ENCODE peak calls at places on chromosomes 7 and 10, in five cellular contexts. J is hepatocyte, Q is brain microvascular endothelial cell, L is nephron progenitor cell, H is osteocyte. N is an unnamed sample.

GRCh38 chr7:30654296-30655090 is 27.8 kb downstream of the CRHR2 start:
- DNase-seq in J (no peak), Q (no peak), L (no peak), H (no peak), N (no peak)

GRCh38 chr10:131898061-131898460 is 2.7 kb upstream of the PPP2R2D start:
- DNase-seq in J (no peak), Q (no peak), L (no peak), H (no peak), N (no peak)

GRCh38 chr7:88357295-88357694 is 50.6 kb upstream of the STEAP4 start:
- DNase-seq in J (peak), Q (peak), L (no peak), H (no peak), N (peak)

GRCh38 chr7:130205084-130205947 is at the start of gene TMEM209:
- DNase-seq in J (peak), Q (peak), L (peak), H (peak), N (peak)

GRCh38 chr7:75950111-75950681 is 35.2 kb downstream of the POR start:
- DNase-seq in J (no peak), Q (no peak), L (no peak), H (no peak), N (no peak)

GRCh38 chr7:18685961-18686360 is 190.4 kb downstream of the HDAC9 start:
- DNase-seq in J (no peak), Q (peak), L (no peak), H (no peak), N (no peak)

GRCh38 chr7:167087-167855 is 25.1 kb upstream of the FAM20C start:
- DNase-seq in J (no peak), Q (no peak), L (no peak), H (no peak), N (no peak)

GRCh38 chr10:127071126-127071525 is 125.3 kb downstream of the INSYN2A start:
- DNase-seq in J (no peak), Q (no peak), L (no peak), H (no peak), N (no peak)

GRCh38 chr10:120607710-120608703 is 151.0 kb downstream of the PLPP4 start:
- DNase-seq in J (no peak), Q (no peak), L (no peak), H (no peak), N (no peak)

GRCh38 chr10:111137587-111137986 is 60.8 kb downstream of the ADRA2A start:
- DNase-seq in J (no peak), Q (no peak), L (no peak), H (no peak), N (no peak)

GRCh38 chr7:114007391-114007790 is 88.6 kb upstream of the PPP1R3A start:
- DNase-seq in J (no peak), Q (no peak), L (no peak), H (no peak), N (no peak)

GRCh38 chr7:28999421-28999820 is 41.3 kb upstream of the TRIL start:
- DNase-seq in J (no peak), Q (no peak), L (no peak), H (no peak), N (no peak)

GRCh38 chr7:140661124-140661523 is 11.6 kb upstream of the ADCK2 start:
- DNase-seq in J (no peak), Q (no peak), L (no peak), H (no peak), N (no peak)
- TF ChIP-seq CTCF in J (peak), Q (peak), L (no peak), H (peak), N (peak)

GRCh38 chr7:151249034-151249731 is 689 bp upstream of the SMARCD3 start:
- DNase-seq in J (peak), Q (peak), L (no peak), H (peak), N (peak)

GRCh38 chr7:151248191-151249033 is at the start of gene SMARCD3:
- DNase-seq in J (peak), Q (peak), L (peak), H (no peak), N (no peak)

GRCh38 chr7:151251328-151251925 is 2.9 kb upstream of the SMARCD3 start:
- DNase-seq in J (peak), Q (peak), L (no peak), H (no peak), N (no peak)

GRCh38 chr7:151250181-151251095 is 1.9 kb upstream of the SMARCD3 start:
- DNase-seq in J (no peak), Q (no peak), L (no peak), H (no peak), N (no peak)

GRCh38 chr7:151249732-151250072 is 1.2 kb upstream of the SMARCD3 start:
- DNase-seq in J (peak), Q (peak), L (peak), H (no peak), N (no peak)
- TF ChIP-seq CTCF in J (no peak), Q (no peak), L (no peak), H (no peak), N (no peak)

GRCh38 chr7:27194641-27195379 is 5.1 kb downstream of the HOXA13 start:
- DNase-seq in J (no peak), Q (no peak), L (peak), H (no peak), N (no peak)

GRCh38 chr7:27191716-27192545 is 6.9 kb upstream of the HOXA11 start:
- DNase-seq in J (no peak), Q (no peak), L (peak), H (no peak), N (no peak)

GRCh38 chr7:27193335-27194001 is 6.4 kb downstream of the HOXA13 start:
- DNase-seq in J (no peak), Q (no peak), L (peak), H (no peak), N (no peak)

GRCh38 chr7:27192546-27193334 is 7.2 kb downstream of the HOXA13 start:
- DNase-seq in J (no peak), Q (no peak), L (peak), H (no peak), N (no peak)

GRCh38 chr7:27194002-27194352 is 5.9 kb downstream of the HOXA13 start:
- DNase-seq in J (no peak), Q (no peak), L (no peak), H (no peak), N (no peak)
- TF ChIP-seq CTCF in J (no peak), Q (no peak), L (no peak), H (no peak), N (no peak)

DNA sequence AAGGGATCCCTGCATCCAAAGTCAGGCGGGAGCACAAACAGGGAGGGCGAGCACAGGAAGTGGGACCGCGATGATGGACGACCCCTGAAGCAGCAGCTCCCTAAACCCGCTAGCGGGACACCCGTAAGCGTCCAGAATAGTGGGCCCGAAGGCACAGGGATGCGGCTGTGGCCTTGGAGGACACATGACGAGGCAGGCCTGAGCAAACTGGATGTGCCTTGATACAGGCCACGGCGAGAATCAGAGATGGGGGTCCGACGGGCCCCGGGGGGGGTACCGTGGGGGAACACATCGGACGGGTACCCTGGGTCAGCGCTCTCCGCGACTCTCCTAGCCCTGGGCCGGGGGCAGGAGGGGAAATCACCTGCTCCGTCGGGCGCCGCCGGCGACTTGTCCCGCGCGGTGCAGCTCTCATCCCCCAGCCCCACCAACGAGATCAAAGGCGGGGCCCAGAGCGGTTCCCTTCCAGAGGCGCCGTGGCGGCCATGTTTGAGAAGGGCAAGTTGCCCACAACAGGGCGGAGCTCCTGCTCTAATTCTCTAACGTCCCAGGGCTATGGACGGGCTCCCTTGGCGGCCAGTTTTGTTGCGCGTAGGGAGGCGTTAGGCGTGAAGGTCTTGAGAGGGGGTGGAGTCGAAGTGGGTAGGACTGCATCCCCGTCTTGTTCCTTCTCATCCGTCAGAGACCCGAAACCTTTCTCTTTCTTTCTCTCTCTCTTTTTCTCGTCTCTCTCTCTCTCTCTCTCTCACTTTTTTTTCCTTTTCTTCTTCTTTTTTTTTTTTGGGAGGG is at the start of gene CUEDC2:
- DNase-seq in J (peak), Q (peak), L (peak), H (peak), N (peak)
- TF ChIP-seq CTCF in J (no peak), Q (no peak), L (no peak), H (no peak), N (no peak)

GRCh38 chr7:144656960-144657359 is 178.9 kb downstream of the TPK1 start:
- DNase-seq in J (no peak), Q (no peak), L (no peak), H (no peak), N (no peak)
- TF ChIP-seq CTCF in J (no peak), Q (no peak), L (no peak), H (no peak), N (no peak)

N was measured in foreskin keratinocyte.